ENCODE peak calls at places on chromosomes 3 and 15, in ten cellular contexts. A, T, B, R, U, M, I, W, C and J are unnamed samples.

GRCh38 chr15:56739964-56740640 is 6.8 kb upstream of the ZNF280D start:
- DNase-seq in R (no peak), U (peak; percentile 45), A (no peak), C (no peak), M (no peak), T (no peak), B (no peak), W (peak; percentile 12), I (no peak), J (no peak)

GRCh38 chr3:177792363-177793030 is 595.2 kb upstream of the TBL1XR1 start:
- DNase-seq in A (no peak), T (no peak), U (no peak), I (no peak), B (no peak), M (no peak), C (no peak), R (no peak), W (no peak), J (no peak)

GRCh38 chr3:128849776-128850542 is 29.5 kb upstream of the ACAD9 start:
- DNase-seq in B (no peak), T (no peak), W (no peak), I (no peak), C (no peak), R (no peak), M (no peak), U (peak; percentile 79), A (no peak), J (no peak)

GRCh38 chr15:61530769-61531168 is 301.7 kb upstream of the RORA start:
- DNase-seq in B (no peak), U (peak; percentile 15), R (peak; percentile 26), W (no peak), M (no peak), A (no peak), C (no peak), T (no peak), I (no peak), J (no peak)

GRCh38 chr3:73448761-73449290 is 175.9 kb downstream of the PDZRN3 start:
- DNase-seq in U (no peak), M (no peak), B (no peak), A (no peak), W (no peak), C (no peak), I (no peak), R (no peak), T (no peak), J (no peak)

GRCh38 chr3:192033246-192033645 is 572.3 kb downstream of the PYDC2 start:
- DNase-seq in R (no peak), I (no peak), B (no peak), W (no peak), A (no peak), T (no peak), M (no peak), C (no peak), U (peak; percentile 30), J (peak; percentile 18)

GRCh38 chr15:37921527-37922385 is 12.7 kb upstream of the TMCO5A start:
- DNase-seq in M (peak; percentile 47), I (no peak), U (peak; percentile 35), C (no peak), W (no peak), R (no peak), A (no peak), T (no peak), B (no peak), J (no peak)

GRCh38 chr3:13800064-13800463 is 79.8 kb downstream of the WNT7A start:
- DNase-seq in I (no peak), C (no peak), M (no peak), R (no peak), U (no peak), B (no peak), T (no peak), W (no peak), A (no peak), J (no peak)

GRCh38 chr3:13338231-13338630 is 81.9 kb downstream of the NUP210 start:
- DNase-seq in C (no peak), T (no peak), I (no peak), A (no peak), U (peak; percentile 9), W (no peak), B (no peak), R (no peak), M (no peak), J (no peak)

GRCh38 chr15:57395292-57395691 is 19.0 kb downstream of the CGNL1 start:
- DNase-seq in R (peak; percentile 57), B (no peak), U (peak; percentile 84), T (no peak), A (no peak), I (no peak), C (peak; percentile 81), M (no peak), W (no peak), J (peak; percentile 73)

GRCh38 chr3:193572426-193572908 is 17.8 kb upstream of the ATP13A4 start:
- DNase-seq in I (no peak), U (peak; percentile 62), R (peak; percentile 70), T (peak; percentile 65), A (no peak), B (peak; percentile 52), W (peak; percentile 44), M (peak; percentile 24), C (peak; percentile 58), J (peak; percentile 50)

GRCh38 chr15:99619712-99620111 is 53.9 kb downstream of the MEF2A start:
- DNase-seq in W (no peak), M (no peak), U (no peak), A (no peak), B (no peak), C (no peak), R (peak; percentile 42), I (no peak), T (no peak), J (no peak)